ENCODE peak calls at places on chromosomes 1 and 21, in four cellular contexts. One of them, this sample, is unnamed.

GRCh38 chr1:220060876-220061275 is 14.6 kb upstream of the EPRS1 start:
- DNase-seq in cardiac fibroblast: no peak
- DNase-seq in DND-41: no peak
- DNase-seq in SK-N-SH: no peak
- DNase-seq in this sample: no peak

GRCh38 chr1:157994704-157995540 is 1.5 kb downstream of the KIRREL1 start:
- DNase-seq in cardiac fibroblast: peak
- DNase-seq in DND-41: no peak
- DNase-seq in SK-N-SH: no peak
- DNase-seq in this sample: no peak

GRCh38 chr1:206578959-206579358 is 33.3 kb downstream of the EIF2D start:
- DNase-seq in SK-N-SH: peak
- DNase-seq in DND-41: no peak
- DNase-seq in cardiac fibroblast: no peak
- DNase-seq in this sample: peak

GRCh38 chr1:154352581-154353459 is 27.5 kb downstream of the ATP8B2 start:
- DNase-seq in cardiac fibroblast: peak
- DNase-seq in SK-N-SH: peak
- DNase-seq in DND-41: peak
- DNase-seq in this sample: peak

GRCh38 chr1:166167395-166167922 is 658 bp upstream of the FAM78B start:
- DNase-seq in DND-41: no peak
- DNase-seq in cardiac fibroblast: no peak
- DNase-seq in SK-N-SH: no peak
- DNase-seq in this sample: no peak

GRCh38 chr1:2606806-2607680 is 20.5 kb downstream of the PRXL2B start:
- DNase-seq in DND-41: no peak
- DNase-seq in SK-N-SH: peak
- DNase-seq in cardiac fibroblast: no peak
- DNase-seq in this sample: no peak

GRCh38 chr1:6747679-6748078 is 37.6 kb upstream of the CAMTA1 start:
- DNase-seq in DND-41: no peak
- DNase-seq in cardiac fibroblast: no peak
- DNase-seq in SK-N-SH: no peak
- DNase-seq in this sample: no peak

GRCh38 chr1:20380616-20381035 is 90.0 kb downstream of the VWA5B1 start:
- DNase-seq in SK-N-SH: no peak
- DNase-seq in cardiac fibroblast: peak
- DNase-seq in DND-41: no peak
- DNase-seq in this sample: no peak

GRCh38 chr1:61120307-61120840 is 38.0 kb downstream of the NFIA start:
- DNase-seq in SK-N-SH: no peak
- DNase-seq in DND-41: no peak
- DNase-seq in cardiac fibroblast: no peak
- DNase-seq in this sample: no peak

GRCh38 chr1:111723091-111723806 is 15.9 kb downstream of the INKA2 start:
- DNase-seq in cardiac fibroblast: no peak
- DNase-seq in DND-41: no peak
- DNase-seq in SK-N-SH: no peak
- DNase-seq in this sample: no peak

GRCh38 chr21:32753818-32754610 is 17.5 kb downstream of the PAXBP1 start:
- DNase-seq in cardiac fibroblast: no peak
- DNase-seq in DND-41: no peak
- DNase-seq in SK-N-SH: no peak
- DNase-seq in this sample: no peak

GRCh38 chr1:106937104-106937503 is 119.4 kb upstream of the PRMT6 start:
- DNase-seq in DND-41: no peak
- DNase-seq in SK-N-SH: no peak
- DNase-seq in cardiac fibroblast: peak
- DNase-seq in this sample: no peak

GRCh38 chr1:217311766-217312165 is 319.1 kb downstream of the GPATCH2 start:
- DNase-seq in SK-N-SH: peak
- DNase-seq in cardiac fibroblast: peak
- DNase-seq in DND-41: no peak
- DNase-seq in this sample: no peak

GRCh38 chr1:114338491-114338890 is 172.5 kb downstream of the TRIM33 start:
- DNase-seq in cardiac fibroblast: no peak
- DNase-seq in SK-N-SH: no peak
- DNase-seq in DND-41: no peak
- DNase-seq in this sample: no peak

GRCh38 chr1:196160066-196160795 is 448.0 kb downstream of the KCNT2 start:
- DNase-seq in cardiac fibroblast: peak
- DNase-seq in SK-N-SH: no peak
- DNase-seq in DND-41: no peak
- DNase-seq in this sample: no peak

GRCh38 chr1:10755977-10756521 is 40.4 kb downstream of the CASZ1 start:
- DNase-seq in cardiac fibroblast: peak
- DNase-seq in DND-41: peak
- DNase-seq in SK-N-SH: peak
- DNase-seq in this sample: peak

GRCh38 chr1:233617025-233617424 is 3.1 kb downstream of the KCNK1 start:
- DNase-seq in DND-41: no peak
- DNase-seq in SK-N-SH: no peak
- DNase-seq in cardiac fibroblast: no peak
- DNase-seq in this sample: no peak

GRCh38 chr1:17419626-17420328 is 19.7 kb downstream of the RCC2 start:
- DNase-seq in SK-N-SH: peak
- DNase-seq in DND-41: peak
- DNase-seq in cardiac fibroblast: peak
- DNase-seq in this sample: peak

GRCh38 chr1:203175237-203176181 is at the start of gene MYBPH:
- DNase-seq in cardiac fibroblast: peak
- DNase-seq in SK-N-SH: no peak
- DNase-seq in DND-41: no peak
- DNase-seq in this sample: no peak

GRCh38 chr1:938088-938683 is 14.5 kb downstream of the SAMD11 start:
- DNase-seq in DND-41: no peak
- DNase-seq in SK-N-SH: peak
- DNase-seq in cardiac fibroblast: no peak
- DNase-seq in this sample: no peak

DNA sequence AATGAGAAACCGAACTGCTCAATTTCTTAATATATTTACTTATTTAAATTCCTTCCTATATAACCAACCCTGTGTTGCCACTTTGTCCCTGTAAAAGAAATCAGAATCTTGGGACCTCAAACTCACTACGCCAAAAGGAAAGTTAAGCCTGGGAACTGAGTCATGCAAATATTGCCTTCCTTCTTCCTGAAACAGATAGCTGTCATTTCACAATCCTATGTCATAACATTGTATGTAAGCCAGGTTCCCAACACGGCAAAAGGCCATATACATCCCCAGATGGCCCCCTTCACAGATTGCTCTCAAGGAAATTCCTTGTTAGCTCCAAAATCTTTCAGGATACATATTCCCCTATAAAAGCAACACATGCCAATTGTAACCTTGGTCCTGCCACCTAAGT is 39.7 kb downstream of the C21orf91 start:
- DNase-seq in SK-N-SH: no peak
- DNase-seq in DND-41: no peak
- DNase-seq in cardiac fibroblast: no peak
- DNase-seq in this sample: no peak
- TF ChIP-seq CTCF in SK-N-SH: no peak
- TF ChIP-seq CTCF in DND-41: no peak
- TF ChIP-seq CTCF in cardiac fibroblast: no peak
- TF ChIP-seq CTCF in this sample: no peak

GRCh38 chr1:110452330-110452729 is 1.4 kb downstream of the PROK1 start:
- DNase-seq in cardiac fibroblast: no peak
- DNase-seq in SK-N-SH: no peak
- DNase-seq in DND-41: no peak
- DNase-seq in this sample: no peak
- TF ChIP-seq CTCF in cardiac fibroblast: no peak
- TF ChIP-seq CTCF in SK-N-SH: no peak
- TF ChIP-seq CTCF in DND-41: no peak
- TF ChIP-seq CTCF in this sample: no peak

DNA sequence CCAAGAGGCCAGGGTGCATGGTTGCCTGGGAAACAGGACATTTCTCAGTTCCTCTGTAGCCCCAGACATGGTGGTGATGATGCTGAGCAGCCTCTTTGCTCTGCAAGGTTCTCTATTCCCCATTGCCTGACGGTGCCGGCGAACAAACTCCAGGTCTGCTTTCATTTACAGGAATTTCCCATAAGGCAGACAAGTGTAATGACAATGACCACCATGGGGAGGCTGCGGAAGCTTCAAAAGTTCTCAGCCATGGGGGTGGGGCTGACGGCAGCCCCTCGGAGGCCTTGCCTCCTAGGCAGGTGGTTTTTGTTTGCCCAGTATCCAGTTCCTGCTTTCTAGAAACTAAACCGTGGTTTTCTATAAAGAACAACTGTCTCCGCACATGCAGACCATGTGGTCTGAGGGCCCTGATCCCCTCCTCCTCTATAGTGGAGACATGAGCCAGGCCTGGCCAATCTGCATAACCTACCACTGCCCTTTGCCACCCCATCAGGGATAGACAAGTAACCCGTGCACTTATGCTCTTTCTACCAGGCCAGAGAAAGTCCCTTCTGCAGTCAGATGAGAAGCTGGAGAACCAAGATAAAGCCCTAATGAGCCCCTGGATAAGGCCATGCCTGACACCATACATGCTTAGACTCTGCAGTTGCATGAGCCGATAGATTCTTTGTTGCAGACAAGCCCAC is 54.0 kb downstream of the LDLRAD2 start:
- DNase-seq in SK-N-SH: peak
- DNase-seq in DND-41: no peak
- DNase-seq in cardiac fibroblast: no peak
- DNase-seq in this sample: peak
- TF ChIP-seq CTCF in SK-N-SH: no peak
- TF ChIP-seq CTCF in DND-41: no peak
- TF ChIP-seq CTCF in cardiac fibroblast: no peak
- TF ChIP-seq CTCF in this sample: peak

GRCh38 chr1:41479808-41480160 is 4.7 kb downstream of the EDN2 start:
- DNase-seq in SK-N-SH: no peak
- DNase-seq in DND-41: no peak
- DNase-seq in cardiac fibroblast: no peak
- DNase-seq in this sample: no peak
- TF ChIP-seq CTCF in SK-N-SH: no peak
- TF ChIP-seq CTCF in DND-41: no peak
- TF ChIP-seq CTCF in cardiac fibroblast: no peak
- TF ChIP-seq CTCF in this sample: no peak

GRCh38 chr21:30072496-30072895 is 94.1 kb downstream of the CLDN17 start:
- DNase-seq in DND-41: no peak
- DNase-seq in SK-N-SH: no peak
- DNase-seq in cardiac fibroblast: peak
- DNase-seq in this sample: peak
- TF ChIP-seq CTCF in DND-41: peak
- TF ChIP-seq CTCF in SK-N-SH: peak
- TF ChIP-seq CTCF in cardiac fibroblast: no peak
- TF ChIP-seq CTCF in this sample: no peak

This sample was measured in activated CD8-positive, alpha-beta T cell treated with anti-CD3 and anti-CD28 coated beads for 36 hours.